ENCODE peak calls at places on chromosomes 6 and 20, in ten cellular contexts. W is germinal center; M is LNCaP clone FGC; Q is head of caudate nucleus; R is thyroid gland; A is breast epithelium; S is stimulated activated CD8-positive, alpha-beta memory T cell treated with anti-CD3 and anti-CD28 coated beads, Interleukin-4, amount 100 ng/mL, for 1 hour; X is T1000; G is stromal cell of bone marrow; L is adrenal gland. O is an unnamed sample.
A peak's percentile ranks its signal among the peaks of the same experiment; 100 is the strongest.

GRCh38 chr6:33740204-33740608 is 6.5 kb downstream of the IP6K3 start:
- DNase-seq in W (no peak), M (no peak), Q (no peak), R (no peak), A (peak; percentile 81), S (no peak), X (no peak), G (no peak), L (no peak), O (no peak)

GRCh38 chr6:43842231-43842794 is 72.3 kb downstream of the VEGFA start:
- DNase-seq in W (no peak), M (no peak), Q (no peak), R (no peak), A (no peak), S (no peak), X (no peak), G (peak; percentile 61), L (peak; percentile 82), O (no peak)

GRCh38 chr6:39451831-39452230 is 129.3 kb upstream of the KCNK16 start:
- DNase-seq in W (peak; percentile 10), M (no peak), Q (no peak), R (no peak), A (no peak), S (no peak), X (no peak), G (no peak), L (no peak), O (no peak)

GRCh38 chr20:5933802-5934436 is 16.4 kb downstream of the TRMT6 start:
- DNase-seq in W (peak; percentile 42), M (no peak), Q (no peak), R (no peak), A (no peak), S (no peak), X (no peak), G (no peak), L (no peak), O (no peak)

GRCh38 chr20:62765021-62765420 is 31.3 kb upstream of the MRGBP start:
- DNase-seq in W (no peak), M (no peak), Q (no peak), R (no peak), A (no peak), S (no peak), X (no peak), G (no peak), L (no peak), O (no peak)

GRCh38 chr20:43911066-43911465 is 3.6 kb upstream of the TOX2 start:
- DNase-seq in W (no peak), M (peak; percentile 25), Q (no peak), R (no peak), A (no peak), S (no peak), X (peak; percentile 39), G (peak; percentile 62), L (no peak), O (no peak)

GRCh38 chr6:47681201-47681990 is 17.0 kb upstream of the ADGRF4 start:
- DNase-seq in W (no peak), M (no peak), Q (no peak), R (no peak), A (no peak), S (no peak), X (no peak), G (no peak), L (no peak), O (no peak)

GRCh38 chr20:24746351-24746685 is 202.8 kb upstream of the CST7 start:
- DNase-seq in W (no peak), M (no peak), Q (no peak), R (peak; percentile 98), A (peak; percentile 23), S (no peak), X (no peak), G (no peak), L (no peak), O (no peak)

GRCh38 chr20:63783970-63784369 is 44.4 kb downstream of the SLC2A4RG start:
- DNase-seq in W (no peak), M (no peak), Q (no peak), R (no peak), A (no peak), S (no peak), X (no peak), G (no peak), L (no peak), O (no peak)

GRCh38 chr6:19602614-19603013 is 234.6 kb upstream of the ID4 start:
- DNase-seq in W (no peak), M (no peak), Q (no peak), R (no peak), A (no peak), S (no peak), X (no peak), G (no peak), L (no peak), O (no peak)

O was measured in putamen.